ENCODE peak calls at places on chromosomes 3 and 15, in four cellular contexts. A is GM12878, T is K562, W is HepG2. M is an unnamed sample.

GRCh38 chr15:37101634-37102314 is 1.4 kb upstream of the MEIS2 start:
- DNase-seq in A (no peak), T (peak; percentile 90), W (peak; percentile 51), M (peak; percentile 34)

GRCh38 chr15:69299451-69300128 is 878 bp downstream of the PAQR5 start:
- DNase-seq in A (no peak), T (no peak), W (no peak), M (no peak)

GRCh38 chr3:191051037-191051436 is 148.0 kb upstream of the OSTN start:
- DNase-seq in A (no peak), T (peak; percentile 0), W (peak; percentile 9), M (peak; percentile 11)

GRCh38 chr3:32335365-32336122 is 56.1 kb upstream of the CMTM7 start:
- DNase-seq in A (no peak), T (no peak), W (no peak), M (no peak)

GRCh38 chr3:127037971-127038446 is 55.1 kb downstream of the PLXNA1 start:
- DNase-seq in A (no peak), T (no peak), W (no peak), M (no peak)

GRCh38 chr3:114318295-114318694 is 24.5 kb downstream of the TIGIT start:
- DNase-seq in A (no peak), T (no peak), W (no peak), M (no peak)

GRCh38 chr3:127446756-127447155 is 143.8 kb downstream of the TPRA1 start:
- DNase-seq in A (no peak), T (no peak), W (no peak), M (no peak)

GRCh38 chr3:167711439-167711838 is 23.3 kb downstream of the PDCD10 start:
- DNase-seq in A (no peak), T (no peak), W (no peak), M (no peak)

GRCh38 chr15:67144609-67145306 is 79.4 kb downstream of the SMAD3 start:
- DNase-seq in A (no peak), T (no peak), W (no peak), M (no peak)

GRCh38 chr3:42729404-42730145 is 27.0 kb upstream of the HHATL start:
- DNase-seq in A (no peak), T (no peak), W (no peak), M (no peak)

GRCh38 chr3:146803746-146804145 is 198.6 kb upstream of the PLSCR5 start:
- DNase-seq in A (no peak), T (no peak), W (no peak), M (no peak)

GRCh38 chr15:39128746-39129145 is 452.1 kb upstream of the THBS1 start:
- DNase-seq in A (no peak), T (no peak), W (peak; percentile 16), M (no peak)

GRCh38 chr15:77503240-77503639 is 82.6 kb downstream of the HMG20A start:
- DNase-seq in A (no peak), T (no peak), W (no peak), M (no peak)

GRCh38 chr3:196757876-196758739 is 18.5 kb downstream of the PAK2 start:
- DNase-seq in A (no peak), T (no peak), W (no peak), M (no peak)

GRCh38 chr3:8451696-8452095 is 49.9 kb upstream of the LMCD1 start:
- DNase-seq in A (no peak), T (no peak), W (no peak), M (no peak)

GRCh38 chr3:62870321-62870720 is 4.9 kb downstream of the CADPS start:
- DNase-seq in A (no peak), T (no peak), W (no peak), M (no peak)

GRCh38 chr3:177026505-177027277 is 170.6 kb downstream of the TBL1XR1 start:
- DNase-seq in A (no peak), T (peak; percentile 40), W (no peak), M (no peak)

GRCh38 chr3:15585111-15585844 is 16.1 kb downstream of the HACL1 start:
- DNase-seq in A (no peak), T (no peak), W (no peak), M (no peak)

GRCh38 chr3:10599444-10599843 is 94.1 kb upstream of the ATP2B2 start:
- DNase-seq in A (no peak), T (no peak), W (peak; percentile 10), M (no peak)

GRCh38 chr3:14947886-14948608 is 664 bp downstream of the NR2C2 start:
- DNase-seq in A (peak; percentile 73), T (peak; percentile 99), W (peak; percentile 89), M (peak; percentile 98)

GRCh38 chr3:177554900-177555759 is 357.8 kb upstream of the TBL1XR1 start:
- DNase-seq in A (no peak), T (no peak), W (no peak), M (no peak)

GRCh38 chr3:49869525-49870126 is at the start of gene CAMKV:
- DNase-seq in A (no peak), T (peak; percentile 27), W (no peak), M (peak; percentile 86)

GRCh38 chr15:36885709-36886108 is 214.6 kb downstream of the MEIS2 start:
- DNase-seq in A (no peak), T (no peak), W (no peak), M (no peak)

GRCh38 chr3:141116791-141117190 is 65.6 kb downstream of the SPSB4 start:
- DNase-seq in A (no peak), T (no peak), W (no peak), M (no peak)

GRCh38 chr3:7800006-7800780 is 701.4 kb upstream of the LMCD1 start:
- DNase-seq in A (no peak), T (no peak), W (no peak), M (no peak)

GRCh38 chr3:197022405-197023231 is 7.0 kb downstream of the MELTF start:
- DNase-seq in A (no peak), T (no peak), W (no peak), M (no peak)

GRCh38 chr15:85589873-85590272 is 204.9 kb downstream of the KLHL25 start:
- DNase-seq in A (no peak), T (no peak), W (peak; percentile 82), M (no peak)

GRCh38 chr15:40754574-40754882 is 526 bp downstream of the RMDN3 start:
- DNase-seq in A (no peak), T (peak; percentile 43), W (no peak), M (no peak)

GRCh38 chr3:8286749-8287148 is 214.9 kb upstream of the LMCD1 start:
- DNase-seq in A (no peak), T (no peak), W (no peak), M (no peak)

GRCh38 chr3:129528589-129529100 is at the start of gene RHO:
- DNase-seq in A (no peak), T (no peak), W (no peak), M (no peak)

GRCh38 chr15:94387854-94388441 is 156.6 kb downstream of the MCTP2 start:
- DNase-seq in A (peak; percentile 5), T (no peak), W (no peak), M (no peak)

GRCh38 chr15:57626713-57627440 is 35.2 kb downstream of the MYZAP start:
- DNase-seq in A (no peak), T (no peak), W (no peak), M (no peak)

GRCh38 chr15:57631386-57632110 is 39.8 kb downstream of the MYZAP start:
- DNase-seq in A (no peak), T (no peak), W (no peak), M (no peak)

GRCh38 chr15:57624730-57625129 is 33.0 kb downstream of the MYZAP start:
- DNase-seq in A (no peak), T (no peak), W (no peak), M (no peak)

DNA sequence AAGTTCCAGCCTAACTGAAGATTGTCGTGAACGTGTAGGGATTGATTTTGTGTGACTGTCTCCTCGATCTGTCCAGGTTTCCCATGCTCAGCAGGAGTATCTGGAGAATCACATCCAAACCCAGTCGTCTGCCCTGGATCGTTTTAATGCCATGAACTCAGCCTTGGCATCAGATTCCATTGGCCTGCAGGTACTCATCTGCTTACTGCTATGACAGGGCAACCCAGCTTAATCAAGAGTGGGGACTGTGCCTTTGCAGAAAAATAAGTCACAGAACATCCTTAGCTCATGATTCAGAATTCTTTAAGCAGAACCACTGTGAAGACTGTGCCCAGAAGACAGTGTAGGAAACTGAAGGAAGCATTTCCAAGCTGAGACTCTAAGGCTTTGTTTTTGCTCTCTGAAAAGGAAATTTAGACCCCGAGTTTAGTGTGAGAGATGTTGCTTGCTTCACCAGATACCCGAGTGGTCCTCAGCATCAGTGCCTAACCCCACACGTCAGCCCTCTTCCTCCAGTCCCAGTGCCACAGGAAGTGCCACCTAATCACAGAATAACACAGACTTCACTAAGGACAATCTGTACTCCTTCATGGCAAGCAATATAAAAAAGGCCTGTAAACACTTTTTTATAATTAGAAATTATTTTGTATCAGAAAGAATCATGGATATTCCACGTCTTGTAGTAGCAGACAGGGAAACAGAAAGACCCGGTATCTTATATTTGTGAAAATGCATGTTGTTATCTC is 34.2 kb downstream of the MYZAP start:
- DNase-seq in A (no peak), T (no peak), W (no peak), M (no peak)
- TF ChIP-seq FOXM1 in A (no peak), T (no peak), W (no peak), M (no peak)

GRCh38 chr3:132380979-132381944 is 36.0 kb upstream of the DNAJC13 start:
- DNase-seq in A (no peak), T (no peak), W (no peak), M (no peak)

GRCh38 chr3:132382267-132382666 is 35.0 kb upstream of the DNAJC13 start:
- DNase-seq in A (no peak), T (no peak), W (no peak), M (no peak)

GRCh38 chr3:132382688-132383194 is 34.6 kb upstream of the DNAJC13 start:
- DNase-seq in A (no peak), T (no peak), W (peak; percentile 65), M (no peak)

DNA sequence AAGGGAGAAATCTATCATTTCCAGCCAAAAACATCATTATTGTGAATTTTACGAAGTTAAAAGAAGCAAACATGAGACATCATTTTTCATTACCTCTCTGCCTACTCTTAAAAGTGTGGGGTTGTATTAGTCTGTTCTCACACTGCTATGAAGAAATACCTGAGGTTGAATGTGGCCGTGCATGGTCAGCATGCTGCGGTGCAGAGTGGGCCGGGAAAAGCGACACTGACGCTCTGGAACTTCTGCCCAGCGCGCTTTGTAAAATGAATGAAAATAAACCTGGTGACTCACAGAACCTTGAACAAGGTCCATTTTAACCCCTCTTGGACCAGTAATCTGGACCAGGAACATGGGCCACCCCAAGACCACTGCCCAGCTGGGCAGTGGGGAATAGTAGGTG is 31.0 kb upstream of the DNAJC13 start:
- DNase-seq in A (no peak), T (no peak), W (no peak), M (no peak)
- TF ChIP-seq FOXK2 in A (no peak), T (no peak), W (no peak), M (no peak)

DNA sequence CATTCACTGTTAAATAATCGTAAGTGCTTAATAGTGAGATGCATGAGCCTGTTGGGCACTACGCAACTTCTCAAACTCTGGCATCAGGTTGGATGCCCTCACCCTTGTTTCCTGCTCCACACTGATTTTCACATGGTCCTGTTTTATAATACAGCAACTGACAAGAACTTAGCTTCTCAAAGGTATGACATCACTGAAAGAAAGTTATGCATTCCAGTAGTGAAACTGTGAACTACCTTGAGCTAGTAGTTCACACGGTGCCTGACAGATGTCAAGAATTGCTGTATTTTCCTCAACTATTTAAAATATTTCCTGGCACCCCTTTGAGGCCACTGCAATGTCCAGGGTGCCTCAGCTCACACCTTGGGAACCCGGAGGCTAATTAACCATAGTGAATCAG is 327.5 kb downstream of the RORA start:
- DNase-seq in A (peak; percentile 92), T (no peak), W (no peak), M (no peak)
- TF ChIP-seq SP1 in A (no peak), T (no peak), W (no peak), M (no peak)

GRCh38 chr3:185688808-185689207 is 102.7 kb downstream of the SENP2 start:
- DNase-seq in A (no peak), T (peak; percentile 51), W (peak; percentile 35), M (no peak)
- TF ChIP-seq FOXM1 in A (no peak), T (no peak), W (no peak), M (no peak)

GRCh38 chr3:193729601-193730000 is 136.6 kb downstream of the OPA1 start:
- DNase-seq in A (no peak), T (no peak), W (no peak), M (no peak)
- TF ChIP-seq FOXK2 in A (no peak), T (no peak), W (no peak), M (no peak)